ENCODE peak calls at places on chromosomes 6 and 20, in ten cellular contexts. D is brain microvascular endothelial cell; O is GM23248; V is left lung; H is stomach; G is transverse colon; N is adrenal gland; L is naive thymus-derived CD4-positive, alpha-beta T cell; S is IMR-90; Y is gastrocnemius medialis. J is an unnamed sample. For H3K36me3, the result is how much of the 10 kb centered on the place peaks cover.

GRCh38 chr6:73566954-73567591 is 46.2 kb upstream of the EEF1A1 start:
- DNase-seq in V (peak), S (peak), N (peak), O (peak), L (no peak), Y (peak), H (peak), D (peak), G (peak), J (no peak)

GRCh38 chr20:33825340-33826269 is 14.5 kb downstream of the CHMP4B start:
- DNase-seq in H (no peak), G (no peak), S (no peak), D (no peak), V (no peak), N (no peak), Y (no peak), L (no peak), O (no peak), J (no peak)

GRCh38 chr6:161169690-161170089 is 104.2 kb downstream of the AGPAT4 start:
- DNase-seq in O (peak), V (no peak), Y (no peak), G (no peak), S (peak), H (peak), L (no peak), D (peak), N (peak), J (no peak)

GRCh38 chr20:62858059-62858458 is 3.6 kb downstream of the TCFL5 start:
- DNase-seq in L (no peak), N (no peak), V (peak), S (no peak), O (no peak), G (no peak), H (no peak), D (no peak), Y (no peak), J (no peak)

GRCh38 chr20:25090492-25091429 is 8.8 kb upstream of the VSX1 start:
- DNase-seq in S (no peak), L (peak), N (no peak), G (peak), D (no peak), Y (peak), O (no peak), H (no peak), V (no peak), J (peak)

GRCh38 chr6:155472886-155473285 is 17.2 kb upstream of the NOX3 start:
- DNase-seq in G (no peak), V (no peak), D (no peak), H (no peak), Y (no peak), O (peak), S (peak), L (no peak), N (no peak), J (no peak)

GRCh38 chr20:11247943-11248475 is 574.2 kb upstream of the JAG1 start:
- DNase-seq in G (no peak), L (no peak), O (no peak), D (no peak), Y (no peak), S (no peak), V (no peak), N (no peak), H (no peak), J (no peak)

GRCh38 chr6:45531999-45532605 is 154.4 kb upstream of the SUPT3H start:
- DNase-seq in V (no peak), H (no peak), G (no peak), L (no peak), D (no peak), S (no peak), O (no peak), Y (no peak), N (no peak), J (no peak)

GRCh38 chr20:61565791-61566190 is 313.7 kb downstream of the CDH4 start:
- DNase-seq in N (no peak), D (no peak), V (no peak), Y (no peak), H (no peak), L (no peak), O (no peak), S (no peak), G (no peak), J (no peak)

GRCh38 chr6:105400501-105400900 is 2.4 kb downstream of the PREP start:
- DNase-seq in S (no peak), O (no peak), H (no peak), G (no peak), Y (no peak), N (no peak), V (no peak), L (no peak), D (no peak), J (no peak)

GRCh38 chr6:144806222-144806621 is 521.1 kb downstream of the UTRN start:
- DNase-seq in N (no peak), L (no peak), G (no peak), Y (no peak), O (no peak), V (no peak), S (no peak), H (no peak), D (no peak), J (no peak)

GRCh38 chr6:163406320-163406719 is 8.2 kb upstream of the QKI start:
- DNase-seq in O (peak), D (no peak), S (no peak), L (no peak), N (no peak), H (no peak), V (no peak), G (no peak), Y (no peak), J (no peak)

GRCh38 chr6:158642097-158642601 is 2.4 kb downstream of the DYNLT1 start:
- DNase-seq in O (peak), Y (peak), S (peak), L (no peak), V (peak), D (peak), H (peak), G (no peak), N (peak), J (no peak)

GRCh38 chr20:36821964-36822437 is 48.4 kb upstream of the DSN1 start:
- DNase-seq in H (peak), O (peak), V (no peak), Y (no peak), L (no peak), G (no peak), S (no peak), D (no peak), N (peak), J (no peak)

GRCh38 chr20:62359491-62360121 is 7.5 kb downstream of the LAMA5 start:
- DNase-seq in V (no peak), O (peak), G (no peak), Y (peak), D (peak), L (no peak), N (no peak), H (no peak), S (no peak), J (no peak)

GRCh38 chr6:117440558-117441525 is 15.1 kb upstream of the ROS1 start:
- DNase-seq in N (no peak), S (peak), H (no peak), L (no peak), V (no peak), G (no peak), D (peak), O (peak), Y (no peak), J (no peak)

GRCh38 chr6:31586596-31586995 is 519 bp downstream of the LST1 start:
- DNase-seq in V (peak), O (no peak), S (no peak), G (peak), L (no peak), H (no peak), Y (no peak), D (no peak), N (no peak), J (peak)

GRCh38 chr6:138833819-138834539 is 38.1 kb downstream of the ECT2L start:
- DNase-seq in L (no peak), S (no peak), Y (no peak), D (no peak), H (peak), N (peak), O (no peak), V (peak), G (no peak), J (no peak)

GRCh38 chr6:97668716-97669115 is 385.7 kb upstream of the MMS22L start:
- DNase-seq in Y (no peak), V (no peak), S (no peak), D (no peak), O (no peak), H (no peak), N (no peak), G (no peak), L (no peak), J (no peak)

GRCh38 chr6:74167506-74167905 is 471.5 kb downstream of the CD109 start:
- DNase-seq in L (no peak), O (no peak), G (no peak), H (no peak), S (peak), N (no peak), V (no peak), Y (no peak), D (no peak), J (no peak)

GRCh38 chr6:85418059-85418458 is 31.8 kb upstream of the NT5E start:
- DNase-seq in L (no peak), Y (no peak), S (peak), V (no peak), N (no peak), D (peak), G (no peak), O (peak), H (no peak), J (no peak)

GRCh38 chr6:113047148-113047547 is 700.0 kb downstream of the RFPL4B start:
- DNase-seq in L (no peak), Y (no peak), H (no peak), G (no peak), N (no peak), O (peak), V (no peak), D (no peak), S (peak), J (no peak)

GRCh38 chr6:13278184-13278583 is 50.2 kb downstream of the TBC1D7 start:
- DNase-seq in G (no peak), L (no peak), S (no peak), Y (no peak), N (no peak), D (no peak), O (no peak), V (no peak), H (no peak), J (no peak)

GRCh38 chr6:36364669-36365479 is 22.6 kb downstream of the ETV7 start:
- DNase-seq in O (no peak), G (no peak), V (peak), H (peak), L (no peak), S (peak), D (peak), Y (no peak), N (peak), J (no peak)

GRCh38 chr6:56334937-56335336 is 87.6 kb upstream of the COL21A1 start:
- DNase-seq in Y (no peak), V (no peak), H (no peak), D (peak), N (no peak), G (no peak), L (no peak), S (peak), O (peak), J (no peak)

GRCh38 chr6:110930795-110931194 is 27.7 kb upstream of the GTF3C6 start:
- DNase-seq in V (no peak), O (no peak), N (no peak), Y (no peak), D (no peak), H (no peak), S (no peak), G (no peak), L (no peak), J (no peak)

GRCh38 chr6:105458061-105458460 is 55.2 kb upstream of the PREP start:
- DNase-seq in G (no peak), L (no peak), D (no peak), Y (no peak), H (no peak), S (no peak), V (no peak), O (no peak), N (no peak), J (no peak)

GRCh38 chr6:45212976-45213375 is 115.2 kb upstream of the RUNX2 start:
- DNase-seq in G (no peak), L (no peak), S (no peak), Y (no peak), O (no peak), V (no peak), D (no peak), N (no peak), H (no peak), J (no peak)

GRCh38 chr20:23668477-23668951 is 20.3 kb downstream of the CST4 start:
- DNase-seq in O (peak), G (peak), V (peak), H (peak), S (peak), Y (peak), N (peak), L (no peak), D (peak), J (peak)

GRCh38 chr20:50338479-50339195 is 148.0 kb downstream of the CEBPB start:
- DNase-seq in O (peak), L (no peak), Y (no peak), S (peak), V (no peak), H (no peak), N (peak), D (no peak), G (no peak), J (no peak)

GRCh38 chr6:17714879-17715860 is 8.4 kb upstream of the NUP153 start:
- DNase-seq in V (no peak), G (no peak), O (peak), L (no peak), Y (no peak), N (peak), S (peak), H (no peak), D (peak), J (no peak)

GRCh38 chr6:4879724-4880372 is 103.6 kb downstream of the CDYL start:
- DNase-seq in L (no peak), G (peak), S (no peak), D (no peak), O (no peak), H (no peak), V (no peak), N (no peak), Y (no peak), J (no peak)

GRCh38 chr6:89323461-89324098 is 8.5 kb upstream of the GABRR2 start:
- DNase-seq in Y (no peak), V (no peak), L (no peak), S (peak), G (no peak), O (peak), D (no peak), N (no peak), H (no peak), J (no peak)

DNA sequence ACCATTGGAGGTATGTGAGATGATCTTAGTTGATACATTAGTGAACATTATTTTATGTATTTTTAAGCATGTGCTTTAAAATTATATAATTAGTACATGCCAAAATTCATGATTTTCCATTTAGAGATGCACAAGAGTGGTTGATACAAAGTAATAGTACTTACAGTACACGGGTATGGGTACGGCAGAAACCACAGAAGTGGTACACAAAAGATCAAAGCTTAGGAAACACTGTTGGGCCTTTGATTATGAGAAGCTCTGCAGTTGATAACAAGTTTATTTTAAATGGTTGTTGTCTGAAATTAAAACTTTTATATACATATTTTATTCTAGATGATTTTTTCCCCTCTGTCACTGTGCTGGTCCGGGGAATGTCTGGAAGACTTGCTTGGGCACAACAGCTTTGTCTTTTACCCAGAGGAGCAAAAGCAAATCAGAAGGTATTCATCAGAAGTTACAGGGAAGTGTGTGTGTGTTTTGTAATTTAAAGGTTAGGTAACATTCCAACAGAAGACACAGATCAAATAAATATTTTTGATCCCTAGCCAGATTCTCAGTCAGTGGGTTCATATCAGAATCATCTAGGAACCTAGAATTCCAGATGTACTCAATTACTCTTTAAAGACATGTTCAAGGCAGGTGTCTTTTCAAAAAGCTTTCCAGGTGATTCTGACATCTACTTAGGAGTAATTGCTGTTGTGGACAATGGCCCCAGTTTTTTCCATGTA is 32.5 kb upstream of the ADIG start:
- DNase-seq in O (no peak), S (no peak), V (no peak), N (no peak), D (no peak), H (no peak), G (no peak), L (no peak), Y (no peak), J (no peak)
- H3K36me3 ChIP-seq in O (half or more), S (under half), V (half or more), N (half or more), D (half or more), H (half or more), G (under half), L (half or more), Y (under half), J (half or more)

GRCh38 chr6:40932953-40933352 is 106.1 kb downstream of the UNC5CL start:
- DNase-seq in O (no peak), N (no peak), D (no peak), S (no peak), H (no peak), G (no peak), V (no peak), Y (no peak), L (no peak), J (no peak)

GRCh38 chr6:40930045-40930444 is 109.0 kb downstream of the UNC5CL start:
- DNase-seq in V (no peak), G (no peak), N (no peak), H (no peak), D (no peak), Y (no peak), S (no peak), O (no peak), L (no peak), J (no peak)

GRCh38 chr6:40932366-40932765 is 106.7 kb downstream of the UNC5CL start:
- DNase-seq in O (peak), G (no peak), D (no peak), Y (no peak), H (no peak), S (peak), V (no peak), L (no peak), N (no peak), J (no peak)

GRCh38 chr6:40930555-40930954 is 108.5 kb downstream of the UNC5CL start:
- DNase-seq in D (peak), N (no peak), V (no peak), G (peak), O (peak), Y (peak), S (peak), H (peak), L (no peak), J (no peak)

DNA sequence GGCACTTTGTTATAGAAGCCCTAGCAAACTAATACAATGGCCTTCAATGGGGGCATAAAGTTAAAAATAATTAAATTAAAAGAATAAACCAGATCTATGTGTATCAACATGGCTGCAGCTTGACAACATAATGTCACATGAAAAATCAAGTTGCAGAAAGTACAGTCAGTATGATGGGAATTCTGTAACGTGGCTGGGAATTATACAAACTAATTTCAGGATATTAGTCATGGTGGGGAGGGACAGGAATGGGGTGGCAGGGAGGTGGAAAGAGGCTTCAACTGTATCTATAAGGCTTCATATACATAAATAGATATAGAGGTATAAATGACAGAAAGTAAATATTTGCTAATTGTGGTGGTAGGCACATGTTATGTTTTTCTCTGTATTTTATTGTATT is 107.1 kb downstream of the UNC5CL start:
- DNase-seq in D (no peak), V (no peak), L (no peak), N (no peak), G (no peak), Y (no peak), O (peak), S (peak), H (no peak), J (no peak)
- H3K27ac ChIP-seq in D (no peak), V (no peak), L (no peak), N (no peak), G (no peak), Y (no peak), O (peak), S (no peak), H (no peak), J (no peak)

GRCh38 chr6:81381382-81381916 is 371.0 kb downstream of the TENT5A start:
- DNase-seq in D (no peak), H (no peak), N (no peak), S (peak), Y (no peak), O (no peak), G (no peak), V (no peak), L (no peak), J (no peak)
- H3K4me3 ChIP-seq in D (no peak), H (no peak), N (no peak), S (no peak), Y (no peak), O (no peak), G (no peak), V (no peak), L (no peak), J (no peak)

GRCh38 chr6:143034689-143035334 is 25.9 kb upstream of the AIG1 start:
- DNase-seq in H (no peak), V (peak), Y (no peak), S (no peak), N (no peak), L (no peak), O (no peak), G (peak), D (no peak), J (no peak)

GRCh38 chr6:143040018-143040417 is 20.7 kb upstream of the AIG1 start:
- DNase-seq in Y (no peak), L (no peak), H (no peak), G (no peak), S (no peak), D (no peak), N (no peak), O (no peak), V (no peak), J (no peak)

GRCh38 chr6:143038845-143039244 is 21.8 kb upstream of the AIG1 start:
- DNase-seq in H (no peak), V (no peak), O (no peak), D (no peak), N (no peak), G (no peak), S (no peak), Y (no peak), L (no peak), J (no peak)

GRCh38 chr6:143037470-143037869 is 23.2 kb upstream of the AIG1 start:
- DNase-seq in H (no peak), N (no peak), S (no peak), L (no peak), Y (no peak), O (no peak), D (no peak), G (no peak), V (no peak), J (no peak)

GRCh38 chr6:143039548-143039947 is 21.1 kb upstream of the AIG1 start:
- DNase-seq in V (no peak), O (no peak), S (no peak), G (no peak), D (no peak), L (no peak), H (no peak), N (no peak), Y (no peak), J (no peak)
- H3K36me3 ChIP-seq in V (under half), O (under half), S (under half), G (under half), D (under half), L (under half), H (under half), N (under half), Y (under half), J (under half)

DNA sequence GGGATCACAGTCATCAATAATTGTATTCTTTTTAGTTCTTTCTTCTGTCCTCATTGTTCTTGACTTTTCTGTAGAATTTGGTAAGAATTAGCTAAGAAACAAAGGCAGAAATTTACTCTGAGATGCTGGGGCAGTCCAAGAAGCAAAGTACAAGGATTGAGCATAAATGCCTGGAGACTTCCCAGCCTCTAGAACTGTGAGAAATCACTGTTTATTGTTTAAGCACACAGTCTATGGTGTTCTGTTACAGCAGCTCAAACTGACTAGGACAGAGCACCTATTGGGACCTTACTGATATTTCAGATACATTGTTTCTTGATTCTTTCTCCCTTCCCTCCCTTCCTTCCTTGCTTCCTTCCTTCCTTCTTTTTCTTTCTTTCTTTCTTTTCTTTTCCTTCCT is 192.7 kb upstream of the SLC35B3 start:
- DNase-seq in L (no peak), Y (no peak), S (no peak), H (no peak), N (no peak), O (no peak), D (no peak), G (no peak), V (no peak), J (no peak)
- H3K27ac ChIP-seq in L (no peak), Y (no peak), S (no peak), H (no peak), N (no peak), O (no peak), D (peak), G (no peak), V (no peak), J (no peak)

J was measured in CD8-positive, alpha-beta memory T cell.